ENCODE peak calls at places on chromosomes 7 and 10, in ten cellular contexts. U is neural crest cell; E is tibial artery; I is body of pancreas; N is upper lobe of right lung; M is epithelial cell of esophagus; F is CD8-positive, alpha-beta T cell; D is AG04449; Y is lower lobe of right lung; S is mucosa of descending colon. O is an unnamed sample.

GRCh38 chr10:106819490-106819889 is 345.0 kb downstream of the SORCS1 start:
- DNase-seq in D (no peak), N (no peak), I (no peak), Y (no peak), E (no peak), U (no peak), F (no peak), S (no peak), M (no peak), O (no peak)

GRCh38 chr10:101007099-101007711 is 7.6 kb downstream of the LZTS2 start:
- DNase-seq in Y (no peak), U (no peak), N (no peak), F (no peak), M (no peak), E (no peak), I (no peak), S (no peak), D (no peak), O (peak; percentile 65)

GRCh38 chr7:106824458-106824857 is 40.6 kb upstream of the PIK3CG start:
- DNase-seq in Y (no peak), E (no peak), N (no peak), U (no peak), D (no peak), I (no peak), M (peak; percentile 61), F (no peak), S (no peak), O (no peak)

GRCh38 chr10:2968401-2968800 is 98.9 kb upstream of the PFKP start:
- DNase-seq in M (no peak), U (no peak), I (no peak), N (no peak), F (no peak), E (no peak), Y (no peak), S (no peak), D (peak; percentile 28), O (no peak)

GRCh38 chr10:73344267-73344666 is 14.4 kb downstream of the CFAP70 start:
- DNase-seq in U (no peak), S (no peak), D (no peak), N (no peak), I (no peak), F (no peak), E (no peak), M (no peak), Y (no peak), O (no peak)

GRCh38 chr7:137840183-137840779 is 6.5 kb downstream of the DGKI start:
- DNase-seq in D (no peak), N (no peak), U (no peak), S (no peak), Y (no peak), F (no peak), E (no peak), I (no peak), M (no peak), O (no peak)

GRCh38 chr7:29236649-29237048 is 42.1 kb downstream of the CHN2 start:
- DNase-seq in N (no peak), I (no peak), E (no peak), S (no peak), D (no peak), U (no peak), F (no peak), M (no peak), Y (no peak), O (no peak)

GRCh38 chr7:73532224-73532623 is 10.1 kb upstream of the BAZ1B start:
- DNase-seq in D (no peak), F (no peak), N (no peak), M (no peak), U (no peak), I (no peak), Y (no peak), S (no peak), E (no peak), O (peak; percentile 6)

GRCh38 chr10:25177093-25177753 is 2.4 kb downstream of the GPR158 start:
- DNase-seq in Y (no peak), F (no peak), N (no peak), E (no peak), U (no peak), D (no peak), I (no peak), M (no peak), S (no peak), O (no peak)

GRCh38 chr10:25174461-25175230 is at the start of gene GPR158:
- DNase-seq in I (peak; percentile 95), D (peak; percentile 44), M (peak; percentile 94), S (peak; percentile 82), F (peak; percentile 15), U (peak; percentile 87), E (peak; percentile 87), N (peak; percentile 91), Y (peak; percentile 91), O (peak; percentile 94)

GRCh38 chr10:25177754-25178135 is 2.9 kb downstream of the GPR158 start:
- DNase-seq in N (no peak), S (no peak), U (no peak), E (no peak), M (no peak), I (no peak), Y (no peak), F (no peak), D (no peak), O (no peak)

GRCh38 chr10:25176421-25176968 is 1.7 kb downstream of the GPR158 start:
- DNase-seq in M (no peak), N (no peak), D (no peak), F (no peak), U (peak; percentile 11), I (no peak), S (no peak), E (no peak), Y (no peak), O (peak; percentile 74)

DNA sequence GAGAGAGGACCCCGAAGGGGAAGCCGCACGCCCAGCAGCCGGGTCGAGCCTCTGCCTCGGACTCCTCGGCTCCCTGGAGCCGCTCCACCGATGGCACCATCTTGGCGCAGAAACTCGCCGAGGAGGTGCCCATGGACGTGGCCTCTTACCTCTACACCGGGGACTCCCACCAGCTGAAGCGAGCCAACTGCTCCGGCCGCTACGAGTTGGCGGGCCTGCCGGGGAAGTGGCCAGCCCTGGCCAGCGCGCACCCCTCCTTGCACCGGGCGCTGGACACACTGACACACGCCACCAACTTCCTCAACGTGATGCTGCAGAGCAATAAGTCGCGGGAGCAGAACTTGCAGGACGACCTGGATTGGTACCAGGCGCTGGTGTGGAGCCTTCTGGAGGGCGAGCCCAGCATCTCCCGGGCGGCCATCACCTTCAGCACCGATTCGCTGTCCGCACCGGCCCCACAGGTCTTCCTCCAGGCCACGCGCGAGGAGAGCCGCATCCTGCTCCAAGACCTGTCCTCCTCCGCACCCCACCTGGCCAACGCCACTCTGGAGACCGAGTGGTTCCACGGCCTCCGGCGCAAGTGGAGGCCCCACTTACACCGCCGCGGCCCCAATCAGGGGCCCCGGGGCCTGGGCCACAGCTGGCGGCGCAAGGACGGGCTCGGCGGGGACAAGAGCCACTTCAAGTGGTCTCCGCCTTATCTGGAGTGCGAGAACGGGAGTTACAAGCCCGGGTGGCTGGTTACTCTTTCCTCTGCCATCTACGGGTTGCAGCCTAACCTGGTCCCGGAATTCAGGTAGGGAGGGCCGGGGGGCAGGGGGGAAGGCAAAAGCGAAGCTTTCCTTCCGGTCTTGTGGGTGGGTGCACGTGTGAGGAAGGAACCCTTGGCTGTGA is 973 bp downstream of the GPR158 start:
- DNase-seq in E (no peak), U (peak; percentile 20), D (no peak), I (peak; percentile 23), N (peak; percentile 66), M (peak; percentile 23), Y (no peak), S (peak; percentile 42), F (no peak), O (peak; percentile 92)
- TF ChIP-seq CTCF in E (no peak), U (no peak), D (no peak), I (no peak), N (no peak), M (no peak), Y (no peak), S (no peak), F (no peak), O (no peak)

GRCh38 chr7:149670288-149670687 is 103.1 kb downstream of the ZNF467 start:
- DNase-seq in Y (no peak), U (no peak), E (no peak), N (no peak), I (peak; percentile 30), M (no peak), D (no peak), F (no peak), S (no peak), O (no peak)

GRCh38 chr7:149673006-149673405 is 100.4 kb downstream of the ZNF467 start:
- DNase-seq in N (no peak), Y (no peak), E (no peak), D (no peak), S (no peak), F (no peak), I (no peak), M (no peak), U (no peak), O (no peak)

GRCh38 chr7:149664666-149665065 is 108.7 kb downstream of the ZNF467 start:
- DNase-seq in S (no peak), I (no peak), M (peak; percentile 47), D (no peak), E (no peak), Y (no peak), F (no peak), N (no peak), U (no peak), O (no peak)

GRCh38 chr7:149666360-149666905 is 107.0 kb downstream of the ZNF467 start:
- DNase-seq in M (peak; percentile 38), U (no peak), Y (no peak), N (no peak), S (no peak), E (no peak), D (no peak), F (no peak), I (no peak), O (no peak)

GRCh38 chr7:149669121-149669818 is 104.1 kb downstream of the ZNF467 start:
- DNase-seq in S (no peak), N (no peak), I (no peak), E (no peak), Y (no peak), D (no peak), U (no peak), F (no peak), M (peak; percentile 42), O (no peak)
- TF ChIP-seq CTCF in S (no peak), N (peak; percentile 43), I (peak; percentile 19), E (no peak), Y (peak; percentile 32), D (peak; percentile 17), U (peak; percentile 52), F (peak; percentile 55), M (peak; percentile 43), O (peak; percentile 73)

DNA sequence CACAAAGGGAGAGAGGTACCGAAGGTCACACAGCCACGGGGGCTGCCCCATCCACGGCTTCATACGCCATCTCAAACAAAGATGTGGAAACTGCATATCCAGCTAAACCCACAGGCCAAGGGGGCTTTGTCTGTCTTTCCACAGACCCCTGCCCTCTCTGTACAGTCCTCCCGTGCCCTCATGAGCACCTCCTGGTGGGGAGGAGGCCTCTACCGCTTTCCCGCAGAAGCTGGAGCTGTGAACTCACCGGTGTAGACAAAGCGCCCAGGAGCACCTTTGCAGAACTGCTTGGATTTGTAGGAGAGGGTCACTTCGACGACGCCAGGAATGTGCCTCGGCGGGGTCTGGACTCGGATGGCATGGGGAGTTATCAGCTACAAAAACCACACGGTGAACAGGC is 97.2 kb downstream of the EBF3 start:
- DNase-seq in S (no peak), Y (no peak), M (no peak), U (no peak), N (no peak), E (no peak), I (no peak), D (no peak), F (no peak), O (no peak)
- TF ChIP-seq CTCF in S (no peak), Y (no peak), M (no peak), U (no peak), N (no peak), E (no peak), I (no peak), D (no peak), F (no peak), O (no peak)

GRCh38 chr7:85025312-85025756 is 161.5 kb downstream of the SEMA3D start:
- DNase-seq in D (no peak), N (no peak), I (peak; percentile 73), M (peak; percentile 84), Y (no peak), E (no peak), F (no peak), U (no peak), S (peak; percentile 41), O (peak; percentile 56)

GRCh38 chr7:85033263-85033662 is 153.6 kb downstream of the SEMA3D start:
- DNase-seq in E (no peak), F (no peak), N (no peak), Y (no peak), I (no peak), U (no peak), S (no peak), M (no peak), D (no peak), O (no peak)

GRCh38 chr7:85031475-85031874 is 155.4 kb downstream of the SEMA3D start:
- DNase-seq in D (no peak), Y (no peak), U (no peak), E (no peak), S (no peak), F (no peak), N (no peak), I (no peak), M (no peak), O (no peak)

GRCh38 chr7:85030893-85031292 is 156.0 kb downstream of the SEMA3D start:
- DNase-seq in U (no peak), D (peak; percentile 26), N (no peak), E (no peak), F (no peak), I (no peak), S (no peak), Y (no peak), M (peak; percentile 52), O (no peak)
- TF ChIP-seq CTCF in U (peak; percentile 80), D (peak; percentile 8), N (peak; percentile 53), E (peak; percentile 25), F (peak; percentile 21), I (peak; percentile 23), S (no peak), Y (peak; percentile 38), M (peak; percentile 43), O (peak; percentile 96)